ENCODE peak calls at places on chromosomes 4 and X, in six cellular contexts. O, Q, H, U, C and W are unnamed samples.

GRCh38 chrX:132615396-132616131 is 126.7 kb upstream of the MBNL3 start:
- DNase-seq in O (peak), H (peak), Q (peak), C (peak), U (peak), W (no peak)

GRCh38 chr4:72631296-72631695 is 62.3 kb upstream of the ADAMTS3 start:
- DNase-seq in H (peak), C (peak), Q (no peak), U (no peak), O (peak), W (no peak)

GRCh38 chr4:102285831-102286230 is 59.5 kb downstream of the SLC39A8 start:
- DNase-seq in H (no peak), O (no peak), C (peak), U (no peak), Q (no peak), W (no peak)

GRCh38 chr4:124202106-124202505 is 510.4 kb downstream of the ANKRD50 start:
- DNase-seq in H (no peak), Q (no peak), C (peak), U (no peak), O (peak), W (no peak)

GRCh38 chrX:41010188-41010846 is 74.9 kb upstream of the USP9X start:
- DNase-seq in Q (no peak), U (no peak), O (peak), C (peak), H (peak), W (peak)

GRCh38 chr4:174596513-174596912 is 74.2 kb upstream of the HPGD start:
- DNase-seq in C (no peak), H (no peak), U (no peak), O (no peak), Q (no peak), W (no peak)

GRCh38 chrX:129780441-129781105 is 824 bp downstream of the SASH3 start:
- DNase-seq in H (no peak), Q (no peak), U (no peak), O (no peak), C (no peak), W (no peak)

GRCh38 chrX:21966866-21967265 is 26.4 kb downstream of the SMS start:
- DNase-seq in Q (no peak), U (no peak), H (no peak), C (no peak), O (no peak), W (no peak)

GRCh38 chrX:55524487-55524886 is 34.8 kb upstream of the USP51 start:
- DNase-seq in O (no peak), Q (no peak), C (peak), U (no peak), H (no peak), W (no peak)

GRCh38 chr4:1720163-1720983 is 750 bp downstream of the TMEM129 start:
- DNase-seq in Q (peak), C (peak), U (peak), H (peak), O (no peak), W (peak)
- TF ChIP-seq CTCF in Q (no peak), C (no peak), U (no peak), H (no peak), O (no peak), W (no peak)

DNA sequence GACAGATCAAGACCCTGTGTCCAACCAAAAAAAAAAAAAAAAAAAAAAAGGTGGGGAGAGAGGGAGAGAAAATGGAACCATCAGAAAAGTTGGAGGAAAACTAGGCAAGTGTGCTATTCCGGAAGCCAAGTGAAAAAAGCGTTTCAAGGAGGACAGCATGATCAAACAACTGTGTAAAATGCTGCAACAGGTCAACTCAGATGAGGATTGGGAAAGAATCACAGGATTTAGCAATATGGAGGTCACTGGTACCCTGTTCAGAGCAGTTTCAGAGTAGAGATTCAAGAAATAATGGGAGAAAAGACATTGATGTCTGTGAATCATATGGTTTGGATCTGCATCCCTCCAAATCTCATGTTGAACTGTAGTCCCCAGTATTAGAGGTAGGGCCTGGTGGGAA is 47.5 kb downstream of the TIGD4 start:
- DNase-seq in Q (no peak), H (no peak), C (no peak), O (no peak), U (no peak), W (no peak)
- TF ChIP-seq CTCF in Q (no peak), H (no peak), C (no peak), O (no peak), U (no peak), W (no peak)

DNA sequence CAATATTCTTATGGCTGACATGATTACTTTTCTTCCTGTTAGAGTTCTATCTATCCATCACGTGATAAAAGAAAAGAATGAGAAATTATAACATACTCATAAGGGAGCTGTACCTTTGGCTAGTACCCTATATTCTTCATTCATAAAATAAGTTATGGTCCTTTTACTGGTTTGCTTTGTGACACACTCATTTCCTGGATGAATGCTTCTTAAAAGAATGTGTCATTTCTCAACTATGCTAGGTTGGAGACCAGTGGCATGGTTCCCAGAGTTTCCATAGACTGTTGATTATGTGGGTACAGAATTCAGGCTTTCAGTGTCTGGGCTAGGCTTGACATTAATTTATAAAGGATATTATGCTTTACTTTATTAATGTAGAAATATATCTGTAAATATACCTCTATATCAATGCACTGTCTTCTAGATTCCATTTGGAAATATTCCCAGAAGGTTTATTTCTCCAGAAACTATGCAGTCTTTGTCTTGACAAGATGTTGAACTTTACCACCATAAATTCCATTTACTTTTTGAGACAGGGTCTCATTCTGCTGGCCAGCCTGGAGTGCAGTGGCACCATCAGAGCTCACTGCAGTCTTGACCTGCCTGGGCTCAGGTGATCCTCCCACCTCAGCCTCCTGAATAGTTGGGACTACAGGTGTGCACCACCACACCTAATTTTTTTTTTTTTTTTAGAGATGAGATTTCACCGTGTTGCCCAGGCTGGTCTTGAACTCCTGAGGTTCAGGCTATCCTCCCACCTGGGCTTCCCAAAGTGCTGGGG is 23.8 kb downstream of the NUDT6 start:
- DNase-seq in H (no peak), Q (no peak), C (peak), O (no peak), U (no peak), W (no peak)
- TF ChIP-seq CTCF in H (no peak), Q (no peak), C (no peak), O (no peak), U (no peak), W (no peak)

GRCh38 chrX:42714981-42715688 is 62.8 kb downstream of the PPP1R2C start:
- DNase-seq in C (no peak), Q (peak), U (peak), H (peak), O (no peak), W (no peak)
- TF ChIP-seq CTCF in C (peak), Q (peak), U (peak), H (peak), O (no peak), W (peak)

DNA sequence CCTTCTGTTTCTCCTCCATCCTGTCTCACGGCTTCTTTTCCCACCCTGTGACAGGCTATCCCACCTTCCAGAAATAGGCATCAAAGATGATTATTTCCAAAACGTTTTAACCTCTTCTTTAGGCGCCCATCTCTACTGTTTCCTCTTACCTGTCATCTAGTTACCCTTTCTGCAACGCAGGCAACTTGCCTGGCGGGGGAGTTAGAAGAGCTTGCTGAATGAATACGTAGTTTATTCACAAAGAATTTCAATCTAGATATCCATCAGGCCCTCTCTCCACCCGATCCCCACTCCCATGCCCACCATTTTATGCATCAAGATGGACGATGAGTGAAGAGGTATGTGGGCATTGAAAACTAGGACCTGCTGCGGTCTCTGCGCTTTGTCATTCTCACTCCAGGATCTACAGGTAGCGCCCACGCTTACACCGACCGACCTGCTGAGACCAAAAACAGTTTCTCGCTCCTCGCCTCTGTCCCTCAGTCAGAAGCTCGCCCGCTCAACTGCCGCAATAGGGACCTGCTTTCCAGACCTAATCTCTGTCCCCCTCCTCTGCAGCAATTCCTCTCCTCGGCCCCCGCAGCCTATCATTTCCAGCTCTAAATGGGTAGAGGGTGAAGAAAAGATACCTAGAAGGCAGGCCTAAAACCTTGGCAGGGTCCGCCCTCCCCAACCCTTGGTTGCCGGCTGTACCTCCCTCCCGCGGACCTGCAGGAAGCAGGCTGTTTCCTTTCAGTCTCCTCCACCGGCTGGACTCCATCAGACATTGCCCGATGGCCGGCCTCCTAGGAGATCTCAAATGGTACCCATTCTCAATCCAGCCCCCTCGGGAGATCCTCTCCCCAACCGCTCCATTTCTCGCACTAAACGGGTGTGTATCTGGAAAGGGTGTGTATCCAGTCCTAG is 624 bp downstream of the BEX5 start:
- DNase-seq in Q (no peak), U (no peak), H (no peak), O (no peak), C (no peak), W (no peak)
- TF ChIP-seq CTCF in Q (no peak), U (no peak), H (no peak), O (no peak), C (no peak), W (no peak)

GRCh38 chr4:128305942-128306341 is 18.3 kb upstream of the PGRMC2 start:
- DNase-seq in C (no peak), U (no peak), O (no peak), Q (no peak), H (no peak), W (no peak)
- TF ChIP-seq CTCF in C (no peak), U (no peak), O (no peak), Q (no peak), H (no peak), W (no peak)

GRCh38 chrX:26651755-26652154 is 435.8 kb downstream of the MAGEB5 start:
- DNase-seq in Q (no peak), O (no peak), H (peak), C (no peak), U (no peak), W (no peak)
- TF ChIP-seq CTCF in Q (no peak), O (no peak), H (peak), C (no peak), U (peak), W (no peak)